ENCODE peak calls at places on chromosome 11, in seven cellular contexts. H, Q, L, A, B, S and C are unnamed samples.

GRCh38 chr11:33454264-33454663 is 197.1 kb downstream of the HIPK3 start:
- DNase-seq in H (no peak), Q (no peak), L (no peak), A (no peak), B (no peak), S (peak), C (no peak)

GRCh38 chr11:1733716-1734351 is 16.6 kb downstream of the IFITM10 start:
- DNase-seq in H (no peak), Q (no peak), L (no peak), A (no peak), B (peak), S (no peak), C (no peak)

GRCh38 chr11:124536520-124536919 is 6.9 kb downstream of the OR8B12 start:
- DNase-seq in H (no peak), Q (no peak), L (peak), A (peak), B (peak), S (no peak), C (peak)

GRCh38 chr11:5488385-5488784 is at the start of gene OR52D1:
- DNase-seq in H (no peak), Q (no peak), L (no peak), A (no peak), B (no peak), S (no peak), C (no peak)

GRCh38 chr11:74935285-74935684 is 13.6 kb downstream of the XRRA1 start:
- DNase-seq in H (no peak), Q (no peak), L (no peak), A (no peak), B (no peak), S (no peak), C (no peak)

GRCh38 chr11:60633645-60634044 is 65.8 kb upstream of the MS4A8 start:
- DNase-seq in H (no peak), Q (no peak), L (no peak), A (no peak), B (no peak), S (no peak), C (no peak)

GRCh38 chr11:87223816-87224215 is 186.1 kb downstream of the TMEM135 start:
- DNase-seq in H (no peak), Q (no peak), L (no peak), A (no peak), B (no peak), S (no peak), C (no peak)

GRCh38 chr11:20450829-20451228 is 63.3 kb downstream of the PRMT3 start:
- DNase-seq in H (no peak), Q (no peak), L (no peak), A (no peak), B (no peak), S (no peak), C (no peak)

GRCh38 chr11:104967493-104968364 is 645 bp downstream of the CASP4 start:
- DNase-seq in H (no peak), Q (no peak), L (no peak), A (no peak), B (no peak), S (no peak), C (peak)